ENCODE peak calls at places on chromosomes 13 and 19, in five cellular contexts. K is lower lobe of right lung, J is GM06990, E is foreskin fibroblast, N is D721Med. Z is an unnamed sample.

GRCh38 chr19:15548648-15549047 is 40.3 kb downstream of the CYP4F22 start:
- DNase-seq in K (no peak), J (no peak), E (no peak), N (no peak), Z (no peak)

GRCh38 chr13:40146586-40147240 is 491.3 kb downstream of the COG6 start:
- DNase-seq in K (no peak), J (no peak), E (no peak), N (no peak), Z (no peak)

GRCh38 chr13:95535243-95535642 is 17.3 kb upstream of the CLDN10 start:
- DNase-seq in K (no peak), J (no peak), E (peak; percentile 70), N (no peak), Z (no peak)

GRCh38 chr13:53201454-53202225 is 173.0 kb downstream of the OLFM4 start:
- DNase-seq in K (peak; percentile 44), J (peak; percentile 1), E (no peak), N (peak; percentile 44), Z (no peak)

GRCh38 chr19:34256835-34257558 is 2.6 kb downstream of the GARRE1 start:
- DNase-seq in K (no peak), J (no peak), E (no peak), N (no peak), Z (no peak)

GRCh38 chr13:90416519-90416918 is 931.0 kb upstream of the MIR17HG start:
- DNase-seq in K (no peak), J (no peak), E (peak; percentile 38), N (no peak), Z (no peak)

GRCh38 chr13:79648191-79648590 is 167.2 kb downstream of the NDFIP2 start:
- DNase-seq in K (no peak), J (no peak), E (no peak), N (no peak), Z (no peak)

GRCh38 chr13:32135655-32136054 is 104.1 kb downstream of the FRY start:
- DNase-seq in K (no peak), J (no peak), E (peak; percentile 52), N (no peak), Z (no peak)

GRCh38 chr19:53867225-53868090 is at the start of gene MYADM:
- DNase-seq in K (peak; percentile 99), J (peak; percentile 99), E (peak; percentile 97), N (peak; percentile 96), Z (peak; percentile 100)

GRCh38 chr13:31022491-31022890 is 90.0 kb downstream of the TEX26 start:
- DNase-seq in K (no peak), J (no peak), E (no peak), N (no peak), Z (no peak)

GRCh38 chr13:110812111-110812868 is 98.8 kb downstream of the ING1 start:
- DNase-seq in K (no peak), J (no peak), E (no peak), N (no peak), Z (no peak)

GRCh38 chr19:18899624-18900560 is 3.9 kb upstream of the CERS1 start:
- DNase-seq in K (no peak), J (no peak), E (no peak), N (no peak), Z (no peak)

GRCh38 chr13:36981156-36981743 is 17.9 kb downstream of the ALG5 start:
- DNase-seq in K (no peak), J (no peak), E (peak; percentile 27), N (no peak), Z (no peak)

GRCh38 chr13:44174769-44175425 is 198.7 kb upstream of the SERP2 start:
- DNase-seq in K (no peak), J (no peak), E (no peak), N (no peak), Z (no peak)

GRCh38 chr13:74795526-74795925 is 661.3 kb upstream of the KLF12 start:
- DNase-seq in K (no peak), J (no peak), E (no peak), N (no peak), Z (no peak)

GRCh38 chr13:113527272-113527958 is 36.9 kb upstream of the DCUN1D2 start:
- DNase-seq in K (no peak), J (no peak), E (no peak), N (no peak), Z (no peak)

GRCh38 chr19:459724-460511 is 915 bp downstream of the SHC2 start:
- DNase-seq in K (no peak), J (no peak), E (peak; percentile 9), N (peak; percentile 96), Z (no peak)

GRCh38 chr19:41753936-41754529 is 1.3 kb upstream of the CEACAM6 start:
- DNase-seq in K (peak; percentile 57), J (no peak), E (peak; percentile 10), N (no peak), Z (no peak)

GRCh38 chr13:114080739-114081561 is 51.5 kb downstream of the RASA3 start:
- DNase-seq in K (peak; percentile 37), J (no peak), E (no peak), N (no peak), Z (peak; percentile 33)

GRCh38 chr19:19531951-19532805 is 3.5 kb downstream of the YJEFN3 start:
- DNase-seq in K (peak; percentile 91), J (peak; percentile 81), E (peak; percentile 51), N (peak; percentile 89), Z (peak; percentile 76)

GRCh38 chr13:94657167-94657566 is 55.2 kb downstream of the SOX21 start:
- DNase-seq in K (no peak), J (peak; percentile 12), E (no peak), N (no peak), Z (no peak)

GRCh38 chr19:34816708-34817107 is 43.7 kb upstream of the ZNF599 start:
- DNase-seq in K (no peak), J (no peak), E (no peak), N (no peak), Z (no peak)

GRCh38 chr13:25731511-25731910 is 320.3 kb downstream of the SHISA2 start:
- DNase-seq in K (no peak), J (no peak), E (no peak), N (no peak), Z (no peak)

GRCh38 chr13:33764716-33765115 is 53.2 kb upstream of the RFC3 start:
- DNase-seq in K (no peak), J (no peak), E (no peak), N (no peak), Z (no peak)

GRCh38 chr13:33763021-33763420 is 54.9 kb upstream of the RFC3 start:
- DNase-seq in K (no peak), J (no peak), E (no peak), N (no peak), Z (no peak)

GRCh38 chr13:33758113-33758512 is 59.8 kb upstream of the RFC3 start:
- DNase-seq in K (no peak), J (no peak), E (no peak), N (no peak), Z (no peak)

GRCh38 chr13:33757713-33758112 is 60.2 kb upstream of the RFC3 start:
- DNase-seq in K (no peak), J (peak; percentile 55), E (no peak), N (no peak), Z (no peak)

DNA sequence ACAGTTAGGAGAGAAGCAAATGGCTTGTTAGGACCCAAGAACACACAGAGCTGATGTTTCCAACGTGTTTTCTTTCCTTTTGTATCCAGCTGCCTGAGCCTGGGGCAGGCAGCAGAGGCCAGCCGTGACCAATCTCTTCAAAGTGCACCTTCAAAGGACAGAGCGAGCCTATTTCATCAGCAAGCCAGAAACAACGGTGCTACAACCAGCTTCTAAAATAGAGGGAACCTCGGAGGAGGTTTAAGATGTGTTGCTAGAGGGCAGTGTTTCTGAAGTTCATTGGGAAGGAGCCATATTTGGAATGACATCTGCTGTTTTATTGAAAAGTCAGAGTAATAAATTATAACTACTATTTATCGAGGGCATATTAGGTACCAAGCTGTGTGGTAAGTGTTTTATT is 56.2 kb upstream of the RFC3 start:
- DNase-seq in K (no peak), J (no peak), E (peak; percentile 7), N (no peak), Z (no peak)
- TF ChIP-seq CTCF in K (no peak), J (no peak), E (peak; percentile 26), N (no peak), Z (no peak)

GRCh38 chr13:100722517-100722916 is 47.9 kb upstream of the TMTC4 start:
- DNase-seq in K (no peak), J (no peak), E (no peak), N (no peak), Z (no peak)
- TF ChIP-seq CTCF in K (no peak), J (no peak), E (no peak), N (no peak), Z (no peak)

GRCh38 chr13:66693656-66694055 is 536.5 kb downstream of the PCDH9 start:
- DNase-seq in K (no peak), J (no peak), E (no peak), N (no peak), Z (no peak)

GRCh38 chr13:66691149-66691548 is 539.0 kb downstream of the PCDH9 start:
- DNase-seq in K (no peak), J (no peak), E (no peak), N (no peak), Z (no peak)

GRCh38 chr13:66689628-66690027 is 540.5 kb downstream of the PCDH9 start:
- DNase-seq in K (no peak), J (no peak), E (no peak), N (no peak), Z (no peak)

DNA sequence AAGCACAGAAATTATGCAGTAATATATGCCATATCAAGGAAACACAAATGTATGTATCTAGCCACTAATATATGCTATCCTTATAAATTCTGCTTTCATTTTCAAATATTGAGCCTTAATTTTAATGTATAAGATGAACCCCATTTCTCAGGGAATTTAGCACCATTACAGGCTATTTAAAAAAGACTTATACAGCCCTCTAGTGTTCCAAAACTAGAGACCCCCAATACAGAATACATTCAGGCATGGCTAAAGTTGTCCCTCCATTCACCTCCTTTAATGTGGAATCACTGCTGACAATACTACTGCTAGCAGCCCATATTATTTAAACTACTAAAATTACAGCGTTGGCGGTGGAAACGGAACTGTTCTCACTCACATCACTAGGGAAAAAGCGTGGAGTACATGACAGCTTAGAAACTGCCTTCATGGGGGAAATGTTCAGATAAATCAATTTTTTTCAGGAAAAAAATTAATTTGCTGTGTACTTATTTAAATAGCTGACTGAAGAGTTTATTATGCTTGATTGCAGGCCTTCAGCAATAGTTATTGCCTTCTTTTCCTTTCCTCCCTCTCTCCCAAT is 541.0 kb downstream of the PCDH9 start:
- DNase-seq in K (no peak), J (no peak), E (no peak), N (no peak), Z (no peak)
- TF ChIP-seq CTCF in K (no peak), J (no peak), E (peak; percentile 34), N (peak; percentile 52), Z (no peak)

GRCh38 chr13:87324558-87324957 is 346.6 kb upstream of the SLITRK5 start:
- DNase-seq in K (no peak), J (no peak), E (no peak), N (no peak), Z (no peak)
- TF ChIP-seq CTCF in K (no peak), J (no peak), E (no peak), N (no peak), Z (no peak)

GRCh38 chr19:17391371-17392151 is 2.4 kb downstream of the CCDC194 start:
- DNase-seq in K (no peak), J (no peak), E (no peak), N (no peak), Z (no peak)
- TF ChIP-seq CTCF in K (no peak), J (no peak), E (no peak), N (no peak), Z (peak; percentile 6)

Z was measured in CD14-positive monocyte.